ENCODE peak calls at places on chromosomes 11 and 22, in five cellular contexts. T is NCI-H2081, Y is kidney epithelial cell, G is NCI-H510A treated with DMSO at 0.1 percent for 48 hours, N is hypothalamus. R is an unnamed sample.

GRCh38 chr22:40603088-40603605 is 33.4 kb downstream of the MRTFA start:
- DNase-seq in N (no peak), Y (peak; percentile 21), T (no peak), G (no peak), R (no peak)

GRCh38 chr11:93054279-93054678 is 84.8 kb downstream of the MTNR1B start:
- DNase-seq in G (no peak), Y (no peak), N (no peak), T (no peak), R (no peak)

GRCh38 chr22:30770716-30771115 is 76.0 kb downstream of the OSBP2 start:
- DNase-seq in G (no peak), N (no peak), Y (no peak), T (no peak), R (no peak)

GRCh38 chr11:1271927-1272326 is 37.5 kb downstream of the TOLLIP start:
- DNase-seq in G (no peak), Y (no peak), N (no peak), T (no peak), R (no peak)

GRCh38 chr22:22074634-22075381 is 92.2 kb upstream of the TOP3B start:
- DNase-seq in Y (peak; percentile 23), G (no peak), N (no peak), T (no peak), R (no peak)

GRCh38 chr22:42692239-42693054 is 28.2 kb downstream of the A4GALT start:
- DNase-seq in T (no peak), G (no peak), Y (no peak), N (no peak), R (no peak)

GRCh38 chr11:102421262-102421661 is 31.3 kb downstream of the TMEM123 start:
- DNase-seq in T (peak; percentile 68), G (peak; percentile 70), N (no peak), Y (no peak), R (peak; percentile 97)

GRCh38 chr11:33005175-33005574 is 10.5 kb upstream of the DEPDC7 start:
- DNase-seq in Y (no peak), N (no peak), G (no peak), T (no peak), R (no peak)

GRCh38 chr11:17498475-17498874 is 21.8 kb upstream of the ABCC8 start:
- DNase-seq in G (peak; percentile 61), N (no peak), T (peak; percentile 45), Y (no peak), R (no peak)

GRCh38 chr11:83033972-83034672 is 37.6 kb downstream of the RAB30 start:
- DNase-seq in G (peak; percentile 48), N (no peak), T (no peak), Y (no peak), R (no peak)

GRCh38 chr11:72727521-72727920 is 24.7 kb downstream of the ARAP1 start:
- DNase-seq in T (no peak), G (no peak), Y (no peak), N (no peak), R (no peak)

GRCh38 chr11:45400594-45400993 is 114.5 kb upstream of the SYT13 start:
- DNase-seq in T (no peak), Y (peak; percentile 9), N (no peak), G (no peak), R (no peak)

GRCh38 chr22:45317551-45318167 is 7.9 kb downstream of the FAM118A start:
- DNase-seq in G (peak; percentile 12), N (peak; percentile 32), T (no peak), Y (no peak), R (no peak)

GRCh38 chr11:104623518-104623917 is 274.7 kb downstream of the CASP12 start:
- DNase-seq in T (no peak), N (no peak), Y (no peak), G (no peak), R (no peak)